ENCODE peak calls at places on chromosomes 12 and 14, in six cellular contexts. J is GM23338; K is NCI-H774; U is epithelial cell of prostate; I is T-helper 17 cell; O is stimulated activated naive CD4-positive, alpha-beta T cell. G is an unnamed sample.
A peak's percentile ranks its signal among the peaks of the same experiment; 100 is the strongest.

GRCh38 chr14:58705066-58705465 is 67.3 kb downstream of the DACT1 start:
- DNase-seq in J (no peak), K (no peak), U (no peak), I (no peak), O (no peak), G (no peak)

GRCh38 chr12:52401526-52401925 is 4.6 kb downstream of the KRT82 start:
- DNase-seq in J (no peak), K (no peak), U (no peak), I (no peak), O (no peak), G (no peak)

GRCh38 chr12:78767264-78767981 is 97.2 kb upstream of the SYT1 start:
- DNase-seq in J (no peak), K (no peak), U (no peak), I (no peak), O (no peak), G (no peak)

GRCh38 chr12:16610006-16610520 is 4.1 kb upstream of the LMO3 start:
- DNase-seq in J (no peak), K (no peak), U (no peak), I (no peak), O (no peak), G (no peak)

GRCh38 chr12:69112616-69113015 is 126.8 kb upstream of the CPSF6 start:
- DNase-seq in J (no peak), K (no peak), U (no peak), I (no peak), O (no peak), G (peak; percentile 44)

GRCh38 chr14:35754671-35755070 is 54.4 kb downstream of the RALGAPA1 start:
- DNase-seq in J (no peak), K (no peak), U (no peak), I (no peak), O (no peak), G (no peak)

GRCh38 chr12:113302925-113303640 is 31.8 kb downstream of the SLC8B1 start:
- DNase-seq in J (no peak), K (no peak), U (no peak), I (no peak), O (no peak), G (no peak)

GRCh38 chr12:46383654-46384450 is 11.3 kb upstream of the SLC38A2 start:
- DNase-seq in J (peak; percentile 53), K (peak; percentile 43), U (peak; percentile 74), I (peak; percentile 49), O (peak; percentile 80), G (peak; percentile 94)

GRCh38 chr14:22448035-22448904 is 140.8 kb downstream of the DAD1 start:
- DNase-seq in J (no peak), K (no peak), U (no peak), I (no peak), O (no peak), G (no peak)

GRCh38 chr14:89924224-89924623 is 30.3 kb downstream of the EFCAB11 start:
- DNase-seq in J (no peak), K (no peak), U (no peak), I (no peak), O (no peak), G (no peak)

GRCh38 chr12:105713901-105714300 is 383.4 kb downstream of the C12orf75 start:
- DNase-seq in J (no peak), K (no peak), U (no peak), I (no peak), O (no peak), G (no peak)

GRCh38 chr12:128021561-128021960 is 245.4 kb upstream of the TMEM132C start:
- DNase-seq in J (no peak), K (no peak), U (no peak), I (no peak), O (no peak), G (no peak)

GRCh38 chr14:66046035-66046434 is 440.1 kb upstream of the CCDC196 start:
- DNase-seq in J (no peak), K (no peak), U (no peak), I (no peak), O (no peak), G (no peak)

GRCh38 chr12:11568155-11568761 is 81.2 kb upstream of the ETV6 start:
- DNase-seq in J (no peak), K (no peak), U (no peak), I (no peak), O (no peak), G (no peak)

GRCh38 chr12:6426882-6427671 is 17.7 kb upstream of the CD27 start:
- DNase-seq in J (no peak), K (no peak), U (no peak), I (peak; percentile 28), O (peak; percentile 74), G (no peak)

GRCh38 chr12:25283006-25283405 is 32.3 kb upstream of the KRAS start:
- DNase-seq in J (no peak), K (no peak), U (no peak), I (no peak), O (no peak), G (no peak)

GRCh38 chr12:9364224-9365176 is 156.3 kb upstream of the PZP start:
- DNase-seq in J (peak; percentile 91), K (no peak), U (peak; percentile 92), I (no peak), O (no peak), G (no peak)

GRCh38 chr12:52235001-52235760 is 2.1 kb downstream of the KRT7 start:
- DNase-seq in J (no peak), K (no peak), U (no peak), I (no peak), O (no peak), G (no peak)

GRCh38 chr14:68544150-68544892 is 248.5 kb downstream of the ZFP36L1 start:
- DNase-seq in J (no peak), K (no peak), U (peak; percentile 95), I (no peak), O (no peak), G (no peak)

GRCh38 chr14:65170768-65171251 is 68.5 kb upstream of the MAX start:
- DNase-seq in J (peak; percentile 73), K (no peak), U (no peak), I (peak; percentile 16), O (no peak), G (no peak)

GRCh38 chr12:27261866-27262265 is 17.8 kb downstream of the STK38L start:
- DNase-seq in J (no peak), K (no peak), U (no peak), I (no peak), O (no peak), G (no peak)

GRCh38 chr14:102362084-102362483 is 606 bp downstream of the CINP start:
- DNase-seq in J (no peak), K (no peak), U (no peak), I (no peak), O (no peak), G (no peak)

GRCh38 chr12:28507867-28508266 is 317.6 kb downstream of the CCDC91 start:
- DNase-seq in J (no peak), K (no peak), U (no peak), I (no peak), O (no peak), G (no peak)

GRCh38 chr14:100874411-100875091 is 29.0 kb downstream of the RTL1 start:
- DNase-seq in J (no peak), K (no peak), U (no peak), I (no peak), O (no peak), G (no peak)

GRCh38 chr12:104049278-104050257 is at the start of gene GLT8D2:
- DNase-seq in J (peak; percentile 81), K (no peak), U (no peak), I (no peak), O (no peak), G (peak; percentile 77)

GRCh38 chr12:81896771-81897170 is 137.6 kb upstream of the PPFIA2 start:
- DNase-seq in J (peak; percentile 65), K (no peak), U (no peak), I (no peak), O (no peak), G (no peak)